ENCODE peak calls at places on chromosomes 11 and 22, in nine cellular contexts. One of them, this sample, is unnamed.

GRCh38 chr22:46661221-46661851 is 41.1 kb downstream of the GRAMD4 start:
- DNase-seq in aorta: no peak
- DNase-seq in transverse colon: no peak
- DNase-seq in heart left ventricle: no peak
- DNase-seq in uterus: no peak
- DNase-seq in lower lobe of right lung: no peak
- DNase-seq in fibroblast of lung: peak; percentile 62
- DNase-seq in heart right ventricle: no peak
- DNase-seq in CD8-positive, alpha-beta memory T cell: peak; percentile 63
- DNase-seq in this sample: peak; percentile 86

GRCh38 chr11:57779275-57779674 is 17.7 kb downstream of the CTNND1 start:
- DNase-seq in heart left ventricle: no peak
- DNase-seq in aorta: no peak
- DNase-seq in fibroblast of lung: peak; percentile 78
- DNase-seq in uterus: no peak
- DNase-seq in CD8-positive, alpha-beta memory T cell: no peak
- DNase-seq in lower lobe of right lung: no peak
- DNase-seq in transverse colon: no peak
- DNase-seq in heart right ventricle: no peak
- DNase-seq in this sample: no peak

GRCh38 chr11:69840371-69841169 is 21.4 kb upstream of the FGF3 start:
- DNase-seq in uterus: no peak
- DNase-seq in transverse colon: no peak
- DNase-seq in fibroblast of lung: no peak
- DNase-seq in lower lobe of right lung: peak; percentile 30
- DNase-seq in heart left ventricle: peak; percentile 40
- DNase-seq in CD8-positive, alpha-beta memory T cell: no peak
- DNase-seq in heart right ventricle: no peak
- DNase-seq in aorta: no peak
- DNase-seq in this sample: no peak

GRCh38 chr11:15697437-15698236 is 582.9 kb downstream of the INSC start:
- DNase-seq in heart right ventricle: no peak
- DNase-seq in transverse colon: no peak
- DNase-seq in CD8-positive, alpha-beta memory T cell: no peak
- DNase-seq in fibroblast of lung: no peak
- DNase-seq in heart left ventricle: no peak
- DNase-seq in lower lobe of right lung: no peak
- DNase-seq in uterus: no peak
- DNase-seq in aorta: no peak
- DNase-seq in this sample: no peak

GRCh38 chr11:72591785-72592490 is 82.3 kb downstream of the PDE2A start:
- DNase-seq in lower lobe of right lung: no peak
- DNase-seq in fibroblast of lung: no peak
- DNase-seq in heart right ventricle: no peak
- DNase-seq in aorta: no peak
- DNase-seq in uterus: no peak
- DNase-seq in transverse colon: no peak
- DNase-seq in CD8-positive, alpha-beta memory T cell: peak; percentile 81
- DNase-seq in heart left ventricle: no peak
- DNase-seq in this sample: no peak

GRCh38 chr22:32754413-32755041 is 47.0 kb upstream of the TIMP3 start:
- DNase-seq in lower lobe of right lung: no peak
- DNase-seq in transverse colon: peak; percentile 16
- DNase-seq in uterus: peak; percentile 55
- DNase-seq in heart left ventricle: no peak
- DNase-seq in fibroblast of lung: peak; percentile 50
- DNase-seq in heart right ventricle: peak; percentile 44
- DNase-seq in aorta: no peak
- DNase-seq in CD8-positive, alpha-beta memory T cell: no peak
- DNase-seq in this sample: peak; percentile 90

GRCh38 chr22:46108564-46109473 is 41.5 kb upstream of the PPARA start:
- DNase-seq in lower lobe of right lung: no peak
- DNase-seq in heart right ventricle: peak; percentile 73
- DNase-seq in transverse colon: peak; percentile 45
- DNase-seq in CD8-positive, alpha-beta memory T cell: no peak
- DNase-seq in fibroblast of lung: peak; percentile 71
- DNase-seq in aorta: no peak
- DNase-seq in uterus: peak; percentile 72
- DNase-seq in heart left ventricle: no peak
- DNase-seq in this sample: peak; percentile 67

GRCh38 chr11:102111011-102111786 is 952 bp downstream of the YAP1 start:
- DNase-seq in fibroblast of lung: peak; percentile 84
- DNase-seq in heart right ventricle: peak; percentile 76
- DNase-seq in transverse colon: peak; percentile 71
- DNase-seq in heart left ventricle: peak; percentile 84
- DNase-seq in lower lobe of right lung: peak; percentile 85
- DNase-seq in uterus: peak; percentile 87
- DNase-seq in CD8-positive, alpha-beta memory T cell: no peak
- DNase-seq in aorta: peak; percentile 82
- DNase-seq in this sample: peak; percentile 62

GRCh38 chr11:43919852-43920597 is 22.4 kb upstream of the C11orf96 start:
- DNase-seq in heart right ventricle: no peak
- DNase-seq in lower lobe of right lung: no peak
- DNase-seq in transverse colon: no peak
- DNase-seq in heart left ventricle: no peak
- DNase-seq in fibroblast of lung: no peak
- DNase-seq in aorta: no peak
- DNase-seq in uterus: no peak
- DNase-seq in CD8-positive, alpha-beta memory T cell: no peak
- DNase-seq in this sample: no peak

GRCh38 chr11:34277166-34277565 is 80.6 kb downstream of the ABTB2 start:
- DNase-seq in transverse colon: no peak
- DNase-seq in heart right ventricle: no peak
- DNase-seq in uterus: no peak
- DNase-seq in heart left ventricle: no peak
- DNase-seq in lower lobe of right lung: no peak
- DNase-seq in fibroblast of lung: no peak
- DNase-seq in aorta: no peak
- DNase-seq in CD8-positive, alpha-beta memory T cell: no peak
- DNase-seq in this sample: no peak

GRCh38 chr11:14764213-14764898 is 120.8 kb downstream of the PDE3B start:
- DNase-seq in uterus: no peak
- DNase-seq in fibroblast of lung: no peak
- DNase-seq in CD8-positive, alpha-beta memory T cell: no peak
- DNase-seq in aorta: no peak
- DNase-seq in transverse colon: no peak
- DNase-seq in heart right ventricle: no peak
- DNase-seq in heart left ventricle: no peak
- DNase-seq in lower lobe of right lung: no peak
- DNase-seq in this sample: no peak

GRCh38 chr11:29333993-29334780 is 682.6 kb downstream of the KCNA4 start:
- DNase-seq in uterus: no peak
- DNase-seq in fibroblast of lung: peak; percentile 74
- DNase-seq in heart right ventricle: no peak
- DNase-seq in transverse colon: no peak
- DNase-seq in aorta: no peak
- DNase-seq in lower lobe of right lung: no peak
- DNase-seq in CD8-positive, alpha-beta memory T cell: no peak
- DNase-seq in heart left ventricle: no peak
- DNase-seq in this sample: peak; percentile 18

GRCh38 chr11:108220721-108221346 is 1.6 kb downstream of the NPAT start:
- DNase-seq in CD8-positive, alpha-beta memory T cell: no peak
- DNase-seq in heart left ventricle: no peak
- DNase-seq in heart right ventricle: no peak
- DNase-seq in transverse colon: no peak
- DNase-seq in fibroblast of lung: no peak
- DNase-seq in uterus: no peak
- DNase-seq in lower lobe of right lung: no peak
- DNase-seq in aorta: no peak
- DNase-seq in this sample: no peak
- H3K27ac ChIP-seq in CD8-positive, alpha-beta memory T cell: peak overlapping the region; percentile 100
- H3K27ac ChIP-seq in heart left ventricle: peak overlapping the region; percentile 93
- H3K27ac ChIP-seq in heart right ventricle: peak overlapping the region; percentile 93
- H3K27ac ChIP-seq in transverse colon: peak overlapping the region; percentile 94
- H3K27ac ChIP-seq in fibroblast of lung: peak overlapping the region; percentile 96
- H3K27ac ChIP-seq in uterus: no peak overlapping the region
- H3K27ac ChIP-seq in lower lobe of right lung: peak overlapping the region; percentile 96
- H3K27ac ChIP-seq in aorta: no peak overlapping the region
- H3K27ac ChIP-seq in this sample: no peak overlapping the region

GRCh38 chr11:99422581-99423434 is 402.1 kb downstream of the CNTN5 start:
- DNase-seq in transverse colon: no peak
- DNase-seq in heart right ventricle: no peak
- DNase-seq in heart left ventricle: no peak
- DNase-seq in uterus: no peak
- DNase-seq in fibroblast of lung: peak; percentile 3
- DNase-seq in aorta: no peak
- DNase-seq in lower lobe of right lung: no peak
- DNase-seq in CD8-positive, alpha-beta memory T cell: no peak
- DNase-seq in this sample: no peak

GRCh38 chr11:99419991-99420390 is 399.2 kb downstream of the CNTN5 start:
- DNase-seq in heart right ventricle: no peak
- DNase-seq in CD8-positive, alpha-beta memory T cell: no peak
- DNase-seq in lower lobe of right lung: no peak
- DNase-seq in aorta: no peak
- DNase-seq in fibroblast of lung: peak; percentile 24
- DNase-seq in heart left ventricle: no peak
- DNase-seq in uterus: no peak
- DNase-seq in transverse colon: no peak
- DNase-seq in this sample: no peak

GRCh38 chr11:99424313-99425084 is 403.8 kb downstream of the CNTN5 start:
- DNase-seq in CD8-positive, alpha-beta memory T cell: no peak
- DNase-seq in fibroblast of lung: no peak
- DNase-seq in transverse colon: no peak
- DNase-seq in heart left ventricle: peak; percentile 81
- DNase-seq in uterus: no peak
- DNase-seq in heart right ventricle: peak; percentile 51
- DNase-seq in aorta: peak; percentile 49
- DNase-seq in lower lobe of right lung: no peak
- DNase-seq in this sample: no peak

GRCh38 chr11:99425596-99425995 is 404.8 kb downstream of the CNTN5 start:
- DNase-seq in CD8-positive, alpha-beta memory T cell: no peak
- DNase-seq in transverse colon: no peak
- DNase-seq in lower lobe of right lung: no peak
- DNase-seq in uterus: no peak
- DNase-seq in fibroblast of lung: no peak
- DNase-seq in heart right ventricle: no peak
- DNase-seq in aorta: no peak
- DNase-seq in heart left ventricle: no peak
- DNase-seq in this sample: no peak

DNA sequence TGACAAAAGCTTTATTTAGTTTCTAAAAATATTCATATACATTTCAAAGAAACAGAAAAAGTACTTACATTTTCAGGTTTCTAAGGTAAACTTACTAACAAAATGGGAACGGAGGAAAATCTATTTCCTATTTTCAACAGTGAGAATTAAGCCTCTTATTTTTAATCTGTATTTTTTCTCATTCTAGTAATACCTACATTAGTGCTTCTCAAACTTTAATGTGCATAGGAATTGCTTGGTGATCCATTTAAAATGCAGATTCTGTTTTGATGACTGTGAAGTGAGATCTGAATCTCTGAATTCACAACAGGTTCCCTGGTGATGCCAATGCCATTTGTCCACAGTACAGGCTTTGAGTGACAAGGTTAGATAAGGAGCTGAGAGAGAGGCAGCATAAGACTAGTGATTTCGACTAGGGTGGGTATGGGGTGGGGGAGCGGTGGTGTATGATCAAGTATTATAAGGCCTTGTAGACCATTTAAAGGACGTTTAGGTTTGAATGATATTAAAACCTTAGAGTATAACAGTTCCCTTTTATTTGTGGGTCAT is 402.8 kb downstream of the CNTN5 start:
- DNase-seq in uterus: no peak
- DNase-seq in aorta: no peak
- DNase-seq in fibroblast of lung: no peak
- DNase-seq in CD8-positive, alpha-beta memory T cell: no peak
- DNase-seq in heart right ventricle: no peak
- DNase-seq in lower lobe of right lung: no peak
- DNase-seq in transverse colon: no peak
- DNase-seq in heart left ventricle: no peak
- DNase-seq in this sample: no peak
- H3K4me3 ChIP-seq in uterus: no peak overlapping the region
- H3K4me3 ChIP-seq in aorta: no peak overlapping the region
- H3K4me3 ChIP-seq in fibroblast of lung: no peak overlapping the region
- H3K4me3 ChIP-seq in CD8-positive, alpha-beta memory T cell: no peak overlapping the region
- H3K4me3 ChIP-seq in heart right ventricle: no peak overlapping the region
- H3K4me3 ChIP-seq in lower lobe of right lung: no peak overlapping the region
- H3K4me3 ChIP-seq in transverse colon: no peak overlapping the region
- H3K4me3 ChIP-seq in heart left ventricle: no peak overlapping the region
- H3K4me3 ChIP-seq in this sample: no peak overlapping the region

GRCh38 chr11:12794556-12795230 is 120.5 kb downstream of the TEAD1 start:
- DNase-seq in CD8-positive, alpha-beta memory T cell: no peak
- DNase-seq in heart left ventricle: no peak
- DNase-seq in transverse colon: no peak
- DNase-seq in aorta: no peak
- DNase-seq in lower lobe of right lung: no peak
- DNase-seq in heart right ventricle: no peak
- DNase-seq in uterus: no peak
- DNase-seq in fibroblast of lung: peak; percentile 43
- DNase-seq in this sample: no peak

GRCh38 chr11:12799373-12799835 is 125.2 kb downstream of the TEAD1 start:
- DNase-seq in uterus: no peak
- DNase-seq in transverse colon: no peak
- DNase-seq in heart right ventricle: no peak
- DNase-seq in lower lobe of right lung: no peak
- DNase-seq in aorta: no peak
- DNase-seq in heart left ventricle: no peak
- DNase-seq in CD8-positive, alpha-beta memory T cell: no peak
- DNase-seq in fibroblast of lung: peak; percentile 47
- DNase-seq in this sample: peak; percentile 79

GRCh38 chr11:12798609-12799011 is 124.4 kb downstream of the TEAD1 start:
- DNase-seq in fibroblast of lung: peak; percentile 44
- DNase-seq in transverse colon: no peak
- DNase-seq in heart right ventricle: no peak
- DNase-seq in lower lobe of right lung: no peak
- DNase-seq in CD8-positive, alpha-beta memory T cell: no peak
- DNase-seq in uterus: no peak
- DNase-seq in aorta: no peak
- DNase-seq in heart left ventricle: no peak
- DNase-seq in this sample: no peak

GRCh38 chr11:12800032-12800671 is 125.9 kb downstream of the TEAD1 start:
- DNase-seq in transverse colon: peak; percentile 30
- DNase-seq in aorta: no peak
- DNase-seq in lower lobe of right lung: no peak
- DNase-seq in heart left ventricle: no peak
- DNase-seq in uterus: no peak
- DNase-seq in CD8-positive, alpha-beta memory T cell: no peak
- DNase-seq in heart right ventricle: no peak
- DNase-seq in fibroblast of lung: peak; percentile 88
- DNase-seq in this sample: peak; percentile 90

GRCh38 chr11:12797996-12798395 is 123.8 kb downstream of the TEAD1 start:
- DNase-seq in aorta: no peak
- DNase-seq in uterus: no peak
- DNase-seq in heart right ventricle: no peak
- DNase-seq in fibroblast of lung: no peak
- DNase-seq in heart left ventricle: no peak
- DNase-seq in transverse colon: no peak
- DNase-seq in lower lobe of right lung: no peak
- DNase-seq in CD8-positive, alpha-beta memory T cell: no peak
- DNase-seq in this sample: no peak
- H3K27ac ChIP-seq in aorta: no peak overlapping the region
- H3K27ac ChIP-seq in uterus: no peak overlapping the region
- H3K27ac ChIP-seq in heart right ventricle: no peak overlapping the region
- H3K27ac ChIP-seq in fibroblast of lung: no peak overlapping the region
- H3K27ac ChIP-seq in heart left ventricle: no peak overlapping the region
- H3K27ac ChIP-seq in transverse colon: peak overlapping the region; percentile 82
- H3K27ac ChIP-seq in lower lobe of right lung: no peak overlapping the region
- H3K27ac ChIP-seq in CD8-positive, alpha-beta memory T cell: no peak overlapping the region
- H3K27ac ChIP-seq in this sample: no peak overlapping the region

DNA sequence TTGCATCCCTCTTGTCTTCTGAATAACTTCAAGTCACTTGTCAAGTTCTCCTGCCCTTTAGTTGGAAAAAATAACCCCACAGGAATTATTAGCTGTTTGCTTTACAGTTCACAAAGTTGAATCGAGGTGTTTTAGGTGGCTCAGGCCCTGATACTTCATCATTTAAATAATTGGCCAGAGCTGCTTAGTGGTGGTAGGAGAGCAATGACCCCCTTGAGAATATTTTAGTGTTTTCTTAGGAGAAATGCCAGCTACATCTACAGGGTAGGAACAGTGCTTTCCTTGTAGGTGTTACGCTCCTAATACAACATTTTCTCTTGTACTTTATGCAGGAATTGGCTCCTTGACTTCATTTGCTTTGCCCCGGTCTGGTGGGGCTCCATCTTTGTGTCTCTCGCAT is 73.2 kb downstream of the C22orf31 start:
- DNase-seq in transverse colon: no peak
- DNase-seq in lower lobe of right lung: no peak
- DNase-seq in heart right ventricle: no peak
- DNase-seq in fibroblast of lung: no peak
- DNase-seq in uterus: no peak
- DNase-seq in heart left ventricle: no peak
- DNase-seq in aorta: no peak
- DNase-seq in CD8-positive, alpha-beta memory T cell: no peak
- DNase-seq in this sample: no peak
- H3K4me3 ChIP-seq in transverse colon: no peak overlapping the region
- H3K4me3 ChIP-seq in lower lobe of right lung: no peak overlapping the region
- H3K4me3 ChIP-seq in heart right ventricle: no peak overlapping the region
- H3K4me3 ChIP-seq in fibroblast of lung: no peak overlapping the region
- H3K4me3 ChIP-seq in uterus: no peak overlapping the region
- H3K4me3 ChIP-seq in heart left ventricle: no peak overlapping the region
- H3K4me3 ChIP-seq in aorta: no peak overlapping the region
- H3K4me3 ChIP-seq in CD8-positive, alpha-beta memory T cell: no peak overlapping the region
- H3K4me3 ChIP-seq in this sample: no peak overlapping the region